ENCODE peak calls at places on chromosomes 5 and 9, in six cellular contexts. One of them, this sample, is unnamed. For H3K4me1, the result is how much of the 10 kb centered on the place peaks cover.

GRCh38 chr5:169956756-169957155 is 23.5 kb downstream of the INSYN2B start:
- DNase-seq in upper lobe of left lung: no peak
- DNase-seq in suprapubic skin: no peak
- DNase-seq in H1: no peak
- DNase-seq in tibial nerve: no peak
- DNase-seq in transverse colon: no peak
- DNase-seq in this sample: no peak

GRCh38 chr9:94827584-94828304 is 101.2 kb downstream of the AOPEP start:
- DNase-seq in upper lobe of left lung: no peak
- DNase-seq in suprapubic skin: no peak
- DNase-seq in H1: no peak
- DNase-seq in tibial nerve: no peak
- DNase-seq in transverse colon: no peak
- DNase-seq in this sample: no peak

GRCh38 chr9:110828148-110828730 is 159.6 kb downstream of the MUSK start:
- DNase-seq in upper lobe of left lung: no peak
- DNase-seq in suprapubic skin: no peak
- DNase-seq in H1: no peak
- DNase-seq in tibial nerve: peak
- DNase-seq in transverse colon: no peak
- DNase-seq in this sample: no peak

GRCh38 chr5:135193213-135194125 is 159.4 kb upstream of the PITX1 start:
- DNase-seq in upper lobe of left lung: no peak
- DNase-seq in suprapubic skin: no peak
- DNase-seq in H1: no peak
- DNase-seq in tibial nerve: no peak
- DNase-seq in transverse colon: no peak
- DNase-seq in this sample: no peak

GRCh38 chr9:3903273-3903672 is 377.5 kb upstream of the RFX3 start:
- DNase-seq in upper lobe of left lung: no peak
- DNase-seq in suprapubic skin: no peak
- DNase-seq in H1: no peak
- DNase-seq in tibial nerve: no peak
- DNase-seq in transverse colon: peak
- DNase-seq in this sample: no peak

GRCh38 chr5:169272731-169273401 is 28.1 kb downstream of the SLIT3 start:
- DNase-seq in upper lobe of left lung: no peak
- DNase-seq in suprapubic skin: no peak
- DNase-seq in H1: no peak
- DNase-seq in tibial nerve: no peak
- DNase-seq in transverse colon: no peak
- DNase-seq in this sample: no peak

GRCh38 chr9:17470015-17470414 is 108.9 kb upstream of the SH3GL2 start:
- DNase-seq in upper lobe of left lung: no peak
- DNase-seq in suprapubic skin: no peak
- DNase-seq in H1: no peak
- DNase-seq in tibial nerve: no peak
- DNase-seq in transverse colon: no peak
- DNase-seq in this sample: no peak

GRCh38 chr5:59042683-59043082 is 459.8 kb downstream of the RAB3C start:
- DNase-seq in upper lobe of left lung: peak
- DNase-seq in suprapubic skin: no peak
- DNase-seq in H1: no peak
- DNase-seq in tibial nerve: peak
- DNase-seq in transverse colon: peak
- DNase-seq in this sample: peak

GRCh38 chr9:114159562-114160145 is 4.3 kb downstream of the COL27A1 start:
- DNase-seq in upper lobe of left lung: no peak
- DNase-seq in suprapubic skin: no peak
- DNase-seq in H1: no peak
- DNase-seq in tibial nerve: no peak
- DNase-seq in transverse colon: no peak
- DNase-seq in this sample: no peak

GRCh38 chr9:91127653-91128052 is 234.1 kb downstream of the AUH start:
- DNase-seq in upper lobe of left lung: no peak
- DNase-seq in suprapubic skin: no peak
- DNase-seq in H1: no peak
- DNase-seq in tibial nerve: no peak
- DNase-seq in transverse colon: no peak
- DNase-seq in this sample: no peak

GRCh38 chr9:91130796-91131318 is 230.9 kb downstream of the AUH start:
- DNase-seq in upper lobe of left lung: no peak
- DNase-seq in suprapubic skin: no peak
- DNase-seq in H1: no peak
- DNase-seq in tibial nerve: no peak
- DNase-seq in transverse colon: no peak
- DNase-seq in this sample: no peak

GRCh38 chr9:91134608-91135007 is 227.1 kb downstream of the AUH start:
- DNase-seq in upper lobe of left lung: no peak
- DNase-seq in suprapubic skin: no peak
- DNase-seq in H1: no peak
- DNase-seq in tibial nerve: no peak
- DNase-seq in transverse colon: no peak
- DNase-seq in this sample: no peak

GRCh38 chr9:91132576-91133073 is 229.1 kb downstream of the AUH start:
- DNase-seq in upper lobe of left lung: no peak
- DNase-seq in suprapubic skin: no peak
- DNase-seq in H1: no peak
- DNase-seq in tibial nerve: no peak
- DNase-seq in transverse colon: no peak
- DNase-seq in this sample: no peak

GRCh38 chr9:91131433-91131839 is 230.3 kb downstream of the AUH start:
- DNase-seq in upper lobe of left lung: peak
- DNase-seq in suprapubic skin: no peak
- DNase-seq in H1: no peak
- DNase-seq in tibial nerve: no peak
- DNase-seq in transverse colon: peak
- DNase-seq in this sample: peak
- TF ChIP-seq EP300 in upper lobe of left lung: no peak
- TF ChIP-seq EP300 in suprapubic skin: no peak
- TF ChIP-seq EP300 in H1: no peak
- TF ChIP-seq EP300 in tibial nerve: no peak
- TF ChIP-seq EP300 in transverse colon: peak
- TF ChIP-seq EP300 in this sample: no peak

GRCh38 chr5:31976161-31976560 is 198.0 kb downstream of the GOLPH3 start:
- DNase-seq in upper lobe of left lung: no peak
- DNase-seq in suprapubic skin: no peak
- DNase-seq in H1: no peak
- DNase-seq in tibial nerve: no peak
- DNase-seq in transverse colon: no peak
- DNase-seq in this sample: no peak
- H3K4me1 ChIP-seq in upper lobe of left lung: under half
- H3K4me1 ChIP-seq in suprapubic skin: under half
- H3K4me1 ChIP-seq in H1: under half
- H3K4me1 ChIP-seq in tibial nerve: under half
- H3K4me1 ChIP-seq in transverse colon: under half
- H3K4me1 ChIP-seq in this sample: under half

GRCh38 chr5:4198461-4198860 is 602.8 kb downstream of the IRX1 start:
- DNase-seq in upper lobe of left lung: no peak
- DNase-seq in suprapubic skin: no peak
- DNase-seq in H1: no peak
- DNase-seq in tibial nerve: no peak
- DNase-seq in transverse colon: no peak
- DNase-seq in this sample: no peak

GRCh38 chr5:4203146-4203545 is 607.5 kb downstream of the IRX1 start:
- DNase-seq in upper lobe of left lung: no peak
- DNase-seq in suprapubic skin: no peak
- DNase-seq in H1: no peak
- DNase-seq in tibial nerve: no peak
- DNase-seq in transverse colon: no peak
- DNase-seq in this sample: no peak

GRCh38 chr5:4199461-4199860 is 603.8 kb downstream of the IRX1 start:
- DNase-seq in upper lobe of left lung: no peak
- DNase-seq in suprapubic skin: no peak
- DNase-seq in H1: no peak
- DNase-seq in tibial nerve: no peak
- DNase-seq in transverse colon: no peak
- DNase-seq in this sample: no peak

GRCh38 chr5:4196744-4197646 is 601.4 kb downstream of the IRX1 start:
- DNase-seq in upper lobe of left lung: no peak
- DNase-seq in suprapubic skin: no peak
- DNase-seq in H1: no peak
- DNase-seq in tibial nerve: no peak
- DNase-seq in transverse colon: no peak
- DNase-seq in this sample: no peak

DNA sequence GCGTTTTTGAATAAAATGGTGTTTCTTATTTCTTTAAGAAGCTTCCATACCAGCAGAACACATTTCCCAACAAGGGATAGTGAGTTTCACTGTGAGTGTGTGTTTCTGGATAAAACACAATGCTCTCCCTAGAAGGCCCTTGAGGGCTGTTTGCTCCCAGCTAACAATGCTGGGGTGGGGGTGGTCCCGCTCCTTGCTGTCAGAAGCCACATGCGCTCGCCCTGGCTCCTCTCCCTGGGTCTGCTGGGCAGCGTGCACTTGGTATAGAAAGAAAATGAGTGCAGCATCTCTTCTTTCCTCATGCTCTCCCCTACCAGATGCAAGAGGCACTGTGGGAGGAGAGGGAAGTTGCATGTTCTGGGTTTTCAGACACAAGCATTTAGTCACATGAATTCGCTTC is 603.4 kb downstream of the IRX1 start:
- DNase-seq in upper lobe of left lung: no peak
- DNase-seq in suprapubic skin: no peak
- DNase-seq in H1: no peak
- DNase-seq in tibial nerve: no peak
- DNase-seq in transverse colon: no peak
- DNase-seq in this sample: no peak
- H3K4me3 ChIP-seq in upper lobe of left lung: no peak
- H3K4me3 ChIP-seq in suprapubic skin: no peak
- H3K4me3 ChIP-seq in H1: no peak
- H3K4me3 ChIP-seq in tibial nerve: no peak
- H3K4me3 ChIP-seq in transverse colon: no peak
- H3K4me3 ChIP-seq in this sample: no peak

DNA sequence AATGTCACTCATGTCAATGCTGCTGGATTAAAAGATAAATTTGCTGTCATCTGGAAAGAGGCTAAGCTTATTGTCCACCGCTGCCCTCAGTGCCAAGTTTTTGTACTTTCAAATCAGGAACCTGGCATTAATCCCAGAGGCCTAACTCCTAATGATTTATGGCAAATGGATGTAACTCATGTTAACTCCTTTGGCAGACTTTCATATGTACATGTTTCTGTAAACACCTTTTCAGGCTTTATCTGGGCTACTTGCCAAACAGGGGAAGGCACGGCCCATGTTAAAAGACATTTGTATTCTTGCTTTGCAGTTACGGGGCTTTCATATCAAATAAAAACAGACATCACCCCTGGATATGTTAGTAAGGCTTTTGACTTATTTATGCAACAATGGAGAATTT is 608.0 kb upstream of the ACO1 start:
- DNase-seq in upper lobe of left lung: no peak
- DNase-seq in suprapubic skin: no peak
- DNase-seq in H1: no peak
- DNase-seq in tibial nerve: no peak
- DNase-seq in transverse colon: no peak
- DNase-seq in this sample: peak
- TF ChIP-seq EP300 in upper lobe of left lung: no peak
- TF ChIP-seq EP300 in suprapubic skin: no peak
- TF ChIP-seq EP300 in H1: no peak
- TF ChIP-seq EP300 in tibial nerve: no peak
- TF ChIP-seq EP300 in transverse colon: no peak
- TF ChIP-seq EP300 in this sample: no peak

GRCh38 chr5:141001854-141002666 is 35.8 kb downstream of the PCDHAC2 start:
- DNase-seq in upper lobe of left lung: peak
- DNase-seq in suprapubic skin: no peak
- DNase-seq in H1: peak
- DNase-seq in tibial nerve: no peak
- DNase-seq in transverse colon: peak
- DNase-seq in this sample: peak
- H3K4me1 ChIP-seq in upper lobe of left lung: under half
- H3K4me1 ChIP-seq in suprapubic skin: under half
- H3K4me1 ChIP-seq in H1: under half
- H3K4me1 ChIP-seq in tibial nerve: under half
- H3K4me1 ChIP-seq in transverse colon: under half
- H3K4me1 ChIP-seq in this sample: under half

GRCh38 chr9:89606049-89606481 is 1.3 kb downstream of the GADD45G start:
- DNase-seq in upper lobe of left lung: peak
- DNase-seq in suprapubic skin: peak
- DNase-seq in H1: no peak
- DNase-seq in tibial nerve: peak
- DNase-seq in transverse colon: peak
- DNase-seq in this sample: peak
- H3K4me3 ChIP-seq in upper lobe of left lung: peak
- H3K4me3 ChIP-seq in suprapubic skin: peak
- H3K4me3 ChIP-seq in H1: peak
- H3K4me3 ChIP-seq in tibial nerve: peak
- H3K4me3 ChIP-seq in transverse colon: peak
- H3K4me3 ChIP-seq in this sample: peak

DNA sequence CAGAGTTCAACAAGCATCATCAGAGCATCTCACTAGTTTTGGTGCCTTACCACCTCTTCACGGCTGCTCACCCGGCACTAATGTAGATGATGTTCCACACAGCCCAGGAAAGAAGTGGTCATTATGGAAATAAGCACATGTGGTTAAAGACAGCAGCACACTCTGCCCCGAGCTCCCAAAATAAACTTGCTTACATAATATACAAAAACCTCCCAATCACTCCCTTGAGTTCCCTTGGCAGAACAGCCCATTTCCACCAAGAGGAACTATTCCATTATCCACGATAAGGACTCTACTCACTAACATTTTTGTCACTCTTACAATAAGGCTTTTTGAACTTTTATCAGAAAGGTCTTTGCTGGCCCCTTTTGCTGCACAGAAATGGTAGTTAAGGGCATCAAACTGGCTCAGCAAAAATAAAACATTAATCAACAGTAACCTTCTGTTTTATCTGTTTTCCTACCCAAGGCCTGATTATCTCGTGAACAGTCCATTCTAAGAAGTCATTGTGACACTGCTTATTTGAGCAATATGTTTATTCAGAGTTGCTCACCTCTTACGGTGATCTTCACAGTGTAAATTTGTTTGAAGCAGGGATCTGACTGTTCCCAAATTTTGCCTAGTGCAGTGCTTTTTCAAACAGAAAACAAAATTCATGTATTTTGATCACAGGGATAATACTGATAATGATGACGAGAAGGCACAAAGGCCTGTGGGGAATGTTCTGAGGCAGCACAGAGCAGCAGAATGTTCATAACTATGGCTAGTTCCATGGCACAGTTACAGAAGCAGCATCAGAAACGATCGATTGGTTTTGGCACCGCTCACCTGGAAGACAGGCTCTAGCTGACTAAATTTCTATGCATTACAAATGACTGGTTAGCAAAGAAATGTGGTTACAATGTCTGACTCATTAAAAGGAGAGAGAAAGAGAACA is 399.8 kb upstream of the PIK3R1 start:
- DNase-seq in upper lobe of left lung: no peak
- DNase-seq in suprapubic skin: no peak
- DNase-seq in H1: no peak
- DNase-seq in tibial nerve: peak
- DNase-seq in transverse colon: no peak
- DNase-seq in this sample: no peak
- TF ChIP-seq EP300 in upper lobe of left lung: no peak
- TF ChIP-seq EP300 in suprapubic skin: no peak
- TF ChIP-seq EP300 in H1: no peak
- TF ChIP-seq EP300 in tibial nerve: peak
- TF ChIP-seq EP300 in transverse colon: no peak
- TF ChIP-seq EP300 in this sample: no peak